ENCODE peak calls at places on chromosomes 4 and X, in four cellular contexts. One of them, this sample, is unnamed.

GRCh38 chrX:49934148-49934547 is 11.8 kb downstream of the CLCN5 start:
- DNase-seq in amygdala: no peak
- DNase-seq in AG04450: no peak
- DNase-seq in nephron progenitor cell: no peak
- DNase-seq in this sample: no peak

GRCh38 chr4:151302432-151302831 is 23.0 kb downstream of the SH3D19 start:
- DNase-seq in nephron progenitor cell: no peak
- DNase-seq in amygdala: no peak
- DNase-seq in AG04450: no peak
- DNase-seq in this sample: peak

GRCh38 chr4:54626113-54626512 is 31.6 kb upstream of the KIT start:
- DNase-seq in nephron progenitor cell: no peak
- DNase-seq in amygdala: no peak
- DNase-seq in AG04450: no peak
- DNase-seq in this sample: no peak

GRCh38 chr4:110830461-110830860 is 207.6 kb upstream of the PITX2 start:
- DNase-seq in AG04450: no peak
- DNase-seq in nephron progenitor cell: no peak
- DNase-seq in amygdala: no peak
- DNase-seq in this sample: no peak

GRCh38 chrX:74422576-74423288 is 1.4 kb downstream of the SLC16A2 start:
- DNase-seq in amygdala: peak
- DNase-seq in AG04450: peak
- DNase-seq in nephron progenitor cell: peak
- DNase-seq in this sample: no peak

GRCh38 chr4:8855781-8856245 is 15.8 kb downstream of the HMX1 start:
- DNase-seq in amygdala: no peak
- DNase-seq in AG04450: no peak
- DNase-seq in nephron progenitor cell: peak
- DNase-seq in this sample: no peak

GRCh38 chrX:21806691-21807090 is 32.7 kb upstream of the MBTPS2 start:
- DNase-seq in nephron progenitor cell: no peak
- DNase-seq in AG04450: no peak
- DNase-seq in amygdala: no peak
- DNase-seq in this sample: peak

GRCh38 chr4:38669233-38669632 is 5.2 kb downstream of the KLF3 start:
- DNase-seq in AG04450: no peak
- DNase-seq in nephron progenitor cell: no peak
- DNase-seq in amygdala: no peak
- DNase-seq in this sample: no peak

GRCh38 chr4:72604324-72604723 is 35.3 kb upstream of the ADAMTS3 start:
- DNase-seq in amygdala: no peak
- DNase-seq in AG04450: no peak
- DNase-seq in nephron progenitor cell: no peak
- DNase-seq in this sample: no peak

GRCh38 chr4:123361195-123361861 is 35.3 kb upstream of the SPRY1 start:
- DNase-seq in nephron progenitor cell: no peak
- DNase-seq in amygdala: no peak
- DNase-seq in AG04450: peak
- DNase-seq in this sample: peak

GRCh38 chrX:22699591-22700091 is 300.1 kb upstream of the DDX53 start:
- DNase-seq in nephron progenitor cell: no peak
- DNase-seq in AG04450: peak
- DNase-seq in amygdala: no peak
- DNase-seq in this sample: peak

GRCh38 chr4:173243321-173243720 is 74.7 kb downstream of the GALNT7 start:
- DNase-seq in amygdala: no peak
- DNase-seq in nephron progenitor cell: no peak
- DNase-seq in AG04450: peak
- DNase-seq in this sample: peak

GRCh38 chr4:94841864-94842221 is 84.1 kb downstream of the BMPR1B start:
- DNase-seq in nephron progenitor cell: no peak
- DNase-seq in amygdala: no peak
- DNase-seq in AG04450: no peak
- DNase-seq in this sample: no peak

GRCh38 chr4:26482508-26483462 is 7.5 kb downstream of the CCKAR start:
- DNase-seq in AG04450: no peak
- DNase-seq in nephron progenitor cell: no peak
- DNase-seq in amygdala: no peak
- DNase-seq in this sample: no peak

GRCh38 chr4:108053281-108053701 is 63.6 kb downstream of the HADH start:
- DNase-seq in amygdala: no peak
- DNase-seq in nephron progenitor cell: no peak
- DNase-seq in AG04450: no peak
- DNase-seq in this sample: no peak

GRCh38 chrX:47579537-47579936 is 2.7 kb upstream of the TIMP1 start:
- DNase-seq in AG04450: no peak
- DNase-seq in nephron progenitor cell: no peak
- DNase-seq in amygdala: no peak
- DNase-seq in this sample: peak

GRCh38 chrX:18674417-18674787 is 2.5 kb upstream of the RS1 start:
- DNase-seq in amygdala: no peak
- DNase-seq in nephron progenitor cell: peak
- DNase-seq in AG04450: no peak
- DNase-seq in this sample: no peak

GRCh38 chr4:8644966-8645752 is 52.6 kb downstream of the CPZ start:
- DNase-seq in AG04450: no peak
- DNase-seq in amygdala: no peak
- DNase-seq in nephron progenitor cell: no peak
- DNase-seq in this sample: no peak

GRCh38 chr4:87409420-87409939 is 12.9 kb upstream of the NUDT9 start:
- DNase-seq in AG04450: no peak
- DNase-seq in nephron progenitor cell: no peak
- DNase-seq in amygdala: no peak
- DNase-seq in this sample: no peak

GRCh38 chr4:105399535-105400161 is 74.2 kb downstream of the PPA2 start:
- DNase-seq in nephron progenitor cell: no peak
- DNase-seq in AG04450: peak
- DNase-seq in amygdala: no peak
- DNase-seq in this sample: peak

GRCh38 chr4:119151161-119151560 is 15.5 kb downstream of the MYOZ2 start:
- DNase-seq in AG04450: no peak
- DNase-seq in amygdala: no peak
- DNase-seq in nephron progenitor cell: no peak
- DNase-seq in this sample: no peak

GRCh38 chr4:133151301-133151680 is 2.2 kb downstream of the PCDH10 start:
- DNase-seq in nephron progenitor cell: peak
- DNase-seq in AG04450: no peak
- DNase-seq in amygdala: no peak
- DNase-seq in this sample: no peak

GRCh38 chrX:44596277-44596676 is 53.6 kb upstream of the FUNDC1 start:
- DNase-seq in nephron progenitor cell: no peak
- DNase-seq in AG04450: no peak
- DNase-seq in amygdala: no peak
- DNase-seq in this sample: no peak

GRCh38 chrX:134484039-134484438 is 24.1 kb downstream of the HPRT1 start:
- DNase-seq in nephron progenitor cell: no peak
- DNase-seq in amygdala: no peak
- DNase-seq in AG04450: no peak
- DNase-seq in this sample: peak

GRCh38 chr4:75708218-75708691 is 16.1 kb upstream of the USO1 start:
- DNase-seq in nephron progenitor cell: no peak
- DNase-seq in amygdala: no peak
- DNase-seq in AG04450: no peak
- DNase-seq in this sample: no peak

GRCh38 chrX:100410901-100411801 is 1.1 kb upstream of the PCDH19 start:
- DNase-seq in amygdala: no peak
- DNase-seq in nephron progenitor cell: peak
- DNase-seq in AG04450: no peak
- DNase-seq in this sample: no peak

GRCh38 chr4:57158762-57159161 is 48.6 kb upstream of the IGFBP7 start:
- DNase-seq in AG04450: no peak
- DNase-seq in amygdala: no peak
- DNase-seq in nephron progenitor cell: no peak
- DNase-seq in this sample: no peak

GRCh38 chr4:3491681-3492405 is 28.7 kb downstream of the DOK7 start:
- DNase-seq in nephron progenitor cell: no peak
- DNase-seq in amygdala: no peak
- DNase-seq in AG04450: peak
- DNase-seq in this sample: peak

GRCh38 chr4:108628411-108628810 is 8.0 kb downstream of the RPL34 start:
- DNase-seq in amygdala: no peak
- DNase-seq in nephron progenitor cell: no peak
- DNase-seq in AG04450: no peak
- DNase-seq in this sample: no peak

GRCh38 chrX:115344885-115345653 is 55.6 kb downstream of the LUZP4 start:
- DNase-seq in nephron progenitor cell: peak
- DNase-seq in amygdala: peak
- DNase-seq in AG04450: peak
- DNase-seq in this sample: peak

GRCh38 chr4:145409393-145409792 is 72.3 kb upstream of the SMAD1 start:
- DNase-seq in amygdala: no peak
- DNase-seq in nephron progenitor cell: no peak
- DNase-seq in AG04450: no peak
- DNase-seq in this sample: no peak

GRCh38 chr4:157014621-157015591 is 43.3 kb upstream of the PDGFC start:
- DNase-seq in nephron progenitor cell: no peak
- DNase-seq in amygdala: no peak
- DNase-seq in AG04450: peak
- DNase-seq in this sample: peak

GRCh38 chr4:7942019-7942556 is 2.4 kb upstream of the AFAP1 start:
- DNase-seq in amygdala: no peak
- DNase-seq in nephron progenitor cell: no peak
- DNase-seq in AG04450: no peak
- DNase-seq in this sample: no peak

This sample was measured in HT1080.